ENCODE peak calls at places on chromosome 4, in six cellular contexts. M is activated CD4-positive, CD25-positive, alpha-beta regulatory T cell; Q is HCT116; H is glutamatergic neuron; D is endothelial cell; C is A172. S is an unnamed sample.

GRCh38 chr4:22901631-22902030 is 208.9 kb downstream of the GBA3 start:
- DNase-seq in H (no peak), D (no peak), C (peak), Q (no peak), M (no peak), S (no peak)

GRCh38 chr4:120922390-120923200 is at the start of gene PRDM5:
- DNase-seq in D (peak), H (peak), M (no peak), Q (no peak), C (peak), S (peak)

GRCh38 chr4:156686120-156686519 is 285.5 kb downstream of the PDGFC start:
- DNase-seq in H (no peak), C (no peak), Q (no peak), D (no peak), M (no peak), S (no peak)

GRCh38 chr4:1216869-1217294 is 32.0 kb downstream of the CTBP1 start:
- DNase-seq in C (no peak), Q (no peak), H (no peak), M (peak), D (no peak), S (no peak)

GRCh38 chr4:142353149-142353738 is 492.9 kb downstream of the INPP4B start:
- DNase-seq in M (no peak), Q (peak), D (peak), C (peak), H (no peak), S (peak)

GRCh38 chr4:1795304-1796195 is 2.5 kb downstream of the FGFR3 start:
- DNase-seq in M (no peak), C (no peak), D (no peak), H (no peak), Q (no peak), S (no peak)

GRCh38 chr4:148054275-148054674 is 322.4 kb downstream of the ARHGAP10 start:
- DNase-seq in M (no peak), C (peak), H (no peak), D (no peak), Q (no peak), S (peak)

GRCh38 chr4:85024671-85025070 is 58.2 kb upstream of the WDFY3 start:
- DNase-seq in C (no peak), H (no peak), Q (no peak), M (no peak), D (no peak), S (no peak)

GRCh38 chr4:102786279-102786678 is 25.5 kb upstream of the MANBA start:
- DNase-seq in Q (no peak), C (no peak), D (no peak), H (no peak), M (no peak), S (no peak)

GRCh38 chr4:128354205-128354821 is 66.7 kb upstream of the PGRMC2 start:
- DNase-seq in H (no peak), C (peak), Q (no peak), M (no peak), D (no peak), S (peak)

GRCh38 chr4:1053080-1053661 is 41.7 kb downstream of the FGFRL1 start:
- DNase-seq in Q (no peak), H (no peak), C (no peak), D (no peak), M (no peak), S (no peak)

GRCh38 chr4:17024430-17024829 is 126.0 kb upstream of the LDB2 start:
- DNase-seq in H (no peak), D (no peak), M (no peak), C (no peak), Q (no peak), S (no peak)

GRCh38 chr4:176789955-176790354 is 2.8 kb downstream of the VEGFC start:
- DNase-seq in D (peak), M (no peak), Q (peak), C (peak), H (no peak), S (peak)

GRCh38 chr4:74755486-74755885 is 38.8 kb downstream of the BTC start:
- DNase-seq in H (no peak), Q (no peak), D (no peak), C (no peak), M (no peak), S (no peak)

GRCh38 chr4:99403380-99404194 is 31.6 kb downstream of the ADH7 start:
- DNase-seq in H (no peak), Q (no peak), C (no peak), D (no peak), M (no peak), S (no peak)

GRCh38 chr4:154642361-154642760 is 29.9 kb upstream of the FGG start:
- DNase-seq in Q (no peak), M (no peak), H (no peak), C (peak), D (no peak), S (no peak)

GRCh38 chr4:72006576-72006975 is 25.2 kb upstream of the NPFFR2 start:
- DNase-seq in H (no peak), Q (no peak), D (no peak), C (peak), M (no peak), S (peak)

GRCh38 chr4:155305619-155306018 is 71.1 kb downstream of the MAP9 start:
- DNase-seq in Q (no peak), M (no peak), H (no peak), D (no peak), C (no peak), S (no peak)

GRCh38 chr4:73234712-73235111 is 23.9 kb downstream of the ANKRD17 start:
- DNase-seq in M (no peak), Q (no peak), D (no peak), H (no peak), C (no peak), S (peak)

GRCh38 chr4:1899149-1900086 is 28.2 kb downstream of the NSD2 start:
- DNase-seq in D (peak), Q (peak), H (peak), C (peak), M (peak), S (peak)

GRCh38 chr4:38688676-38689355 is 24.8 kb downstream of the KLF3 start:
- DNase-seq in M (no peak), H (no peak), Q (no peak), D (no peak), C (no peak), S (no peak)

GRCh38 chr4:14478504-14478903 is 523.8 kb upstream of the CPEB2 start:
- DNase-seq in H (no peak), D (no peak), C (no peak), Q (no peak), M (no peak), S (no peak)

GRCh38 chr4:5992171-5993062 is 25.8 kb downstream of the C4orf50 start:
- DNase-seq in M (no peak), C (no peak), Q (no peak), H (no peak), D (no peak), S (no peak)

GRCh38 chr4:23921447-23921845 is 31.6 kb upstream of the PPARGC1A start:
- DNase-seq in D (no peak), C (no peak), M (no peak), Q (no peak), H (no peak), S (no peak)

GRCh38 chr4:56219447-56219846 is 167.8 kb downstream of the AASDH start:
- DNase-seq in H (no peak), Q (no peak), D (no peak), C (no peak), M (no peak), S (no peak)

GRCh38 chr4:52646726-52647125 is 12.4 kb downstream of the USP46 start:
- DNase-seq in D (no peak), H (no peak), Q (no peak), C (no peak), M (no peak), S (no peak)

GRCh38 chr4:159776915-159777314 is 674.0 kb downstream of the RAPGEF2 start:
- DNase-seq in H (peak), C (no peak), M (no peak), D (no peak), Q (no peak), S (no peak)

GRCh38 chr4:177374966-177375365 is 65.3 kb downstream of the NEIL3 start:
- DNase-seq in Q (no peak), H (no peak), M (no peak), C (no peak), D (no peak), S (no peak)

GRCh38 chr4:140867338-140867737 is 111.2 kb upstream of the TBC1D9 start:
- DNase-seq in Q (no peak), M (no peak), D (no peak), H (no peak), C (no peak), S (no peak)

GRCh38 chr4:91577864-91578263 is 725.9 kb upstream of the GRID2 start:
- DNase-seq in D (no peak), H (no peak), C (no peak), M (no peak), Q (no peak), S (no peak)

GRCh38 chr4:168514249-168514852 is 17.5 kb downstream of the PALLD start:
- DNase-seq in H (no peak), C (peak), M (no peak), Q (no peak), D (no peak), S (peak)

S was measured in MCF 10A.